ENCODE peak calls at places on chromosomes 12 and 14, in ten cellular contexts. C, E, A, L, O, M, H, T, G and V are unnamed samples.

GRCh38 chr12:49301759-49302158 is 6.8 kb downstream of the PRPH start:
- ATAC-seq in C (no peak), E (no peak), A (no peak), L (no peak), O (no peak), M (no peak), H (peak; percentile 41), T (no peak), G (no peak), V (no peak)

GRCh38 chr14:51260225-51260624 is 20.2 kb downstream of the TMX1 start:
- ATAC-seq in C (no peak), E (no peak), A (no peak), L (no peak), O (no peak), M (no peak), H (no peak), T (no peak), G (no peak), V (no peak)

GRCh38 chr14:102472815-102473158 is 36.8 kb downstream of the ANKRD9 start:
- ATAC-seq in C (no peak), E (no peak), A (no peak), L (no peak), O (no peak), M (peak; percentile 47), H (no peak), T (no peak), G (no peak), V (no peak)

GRCh38 chr12:1591543-1591942 is 2.8 kb downstream of the FBXL14 start:
- ATAC-seq in C (no peak), E (no peak), A (no peak), L (no peak), O (no peak), M (no peak), H (no peak), T (no peak), G (no peak), V (no peak)

GRCh38 chr14:25537846-25538455 is 488.0 kb upstream of the STXBP6 start:
- ATAC-seq in C (peak; percentile 80), E (no peak), A (no peak), L (no peak), O (peak; percentile 92), M (no peak), H (peak; percentile 74), T (no peak), G (no peak), V (no peak)

GRCh38 chr14:89280612-89281011 is 136.4 kb downstream of the FOXN3 start:
- ATAC-seq in C (peak; percentile 25), E (no peak), A (peak; percentile 26), L (no peak), O (no peak), M (no peak), H (no peak), T (no peak), G (no peak), V (no peak)

GRCh38 chr12:45299132-45299692 is 83.3 kb downstream of the ANO6 start:
- ATAC-seq in C (no peak), E (peak; percentile 80), A (no peak), L (peak; percentile 61), O (no peak), M (peak; percentile 58), H (no peak), T (no peak), G (no peak), V (peak; percentile 41)

GRCh38 chr14:99026471-99026870 is 245.5 kb downstream of the BCL11B start:
- ATAC-seq in C (no peak), E (peak; percentile 90), A (no peak), L (no peak), O (no peak), M (no peak), H (no peak), T (no peak), G (no peak), V (no peak)

GRCh38 chr12:117501470-117501869 is 140.0 kb upstream of the NOS1 start:
- ATAC-seq in C (peak; percentile 85), E (no peak), A (peak; percentile 62), L (no peak), O (no peak), M (peak; percentile 83), H (no peak), T (no peak), G (peak; percentile 93), V (no peak)

GRCh38 chr14:54299393-54300363 is 97.1 kb upstream of the CDKN3 start:
- ATAC-seq in C (no peak), E (no peak), A (no peak), L (no peak), O (peak; percentile 41), M (no peak), H (no peak), T (no peak), G (peak; percentile 67), V (no peak)

GRCh38 chr14:71967709-71968108 is 35.5 kb downstream of the RGS6 start:
- ATAC-seq in C (no peak), E (no peak), A (no peak), L (no peak), O (no peak), M (no peak), H (peak; percentile 79), T (no peak), G (no peak), V (no peak)

GRCh38 chr12:92028039-92028709 is 117.5 kb downstream of the BTG1 start:
- ATAC-seq in C (no peak), E (no peak), A (no peak), L (no peak), O (no peak), M (no peak), H (no peak), T (no peak), G (no peak), V (no peak)

DNA sequence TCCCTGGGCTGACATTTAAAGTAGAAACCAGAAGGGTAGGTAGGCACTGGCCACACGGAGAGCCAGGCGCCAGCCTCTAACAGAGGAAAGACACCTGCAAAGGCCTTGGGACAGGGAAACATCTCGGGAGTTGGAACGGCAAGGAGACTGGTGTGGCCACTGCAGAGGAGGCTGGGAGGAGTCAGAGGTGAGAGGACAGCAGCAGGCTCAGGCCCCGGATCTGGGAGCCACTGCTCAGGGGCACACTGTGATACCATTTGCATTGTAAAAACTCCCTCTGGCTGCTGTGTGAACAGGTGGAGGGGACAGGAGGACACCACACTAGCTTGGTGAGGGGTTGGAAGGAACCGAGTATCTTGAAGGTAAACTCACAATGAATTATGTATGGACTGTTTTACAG is 2.7 kb downstream of the ANHX start:
- ATAC-seq in C (no peak), E (no peak), A (no peak), L (no peak), O (no peak), M (no peak), H (no peak), T (no peak), G (no peak), V (no peak)
- H3K9me3 ChIP-seq in C (no peaks in the 10 kb centered on the region), E (peaks cover 8% of the 10 kb centered on the region), A (no peaks in the 10 kb centered on the region), L (peaks cover 66% of the 10 kb centered on the region), O (peaks cover 87% of the 10 kb centered on the region), M (no peaks in the 10 kb centered on the region), H (no peaks in the 10 kb centered on the region), T (peaks cover 69% of the 10 kb centered on the region), G (peaks cover 22% of the 10 kb centered on the region), V (no peaks in the 10 kb centered on the region)

GRCh38 chr12:100163416-100164152 is 20.9 kb upstream of the BLTP3B start:
- ATAC-seq in C (peak; percentile 99), E (peak; percentile 100), A (peak; percentile 95), L (peak; percentile 99), O (no peak), M (peak; percentile 94), H (peak; percentile 100), T (peak; percentile 100), G (peak; percentile 99), V (peak; percentile 95)
- TF ChIP-seq POLR2A in C (no peak), E (no peak), A (no peak), L (no peak), O (no peak), M (no peak), H (peak; percentile 55), T (peak; percentile 50), G (no peak), V (no peak)

GRCh38 chr14:104387385-104388010 is 192.1 kb upstream of the C14orf180 start:
- ATAC-seq in C (no peak), E (no peak), A (no peak), L (no peak), O (no peak), M (no peak), H (no peak), T (no peak), G (no peak), V (no peak)
- H3K9me3 ChIP-seq in C (no peaks in the 10 kb centered on the region), E (no peaks in the 10 kb centered on the region), A (no peaks in the 10 kb centered on the region), L (peaks cover 31% of the 10 kb centered on the region), O (no peaks in the 10 kb centered on the region), M (no peaks in the 10 kb centered on the region), H (no peaks in the 10 kb centered on the region), T (no peaks in the 10 kb centered on the region), G (no peaks in the 10 kb centered on the region), V (no peaks in the 10 kb centered on the region)

DNA sequence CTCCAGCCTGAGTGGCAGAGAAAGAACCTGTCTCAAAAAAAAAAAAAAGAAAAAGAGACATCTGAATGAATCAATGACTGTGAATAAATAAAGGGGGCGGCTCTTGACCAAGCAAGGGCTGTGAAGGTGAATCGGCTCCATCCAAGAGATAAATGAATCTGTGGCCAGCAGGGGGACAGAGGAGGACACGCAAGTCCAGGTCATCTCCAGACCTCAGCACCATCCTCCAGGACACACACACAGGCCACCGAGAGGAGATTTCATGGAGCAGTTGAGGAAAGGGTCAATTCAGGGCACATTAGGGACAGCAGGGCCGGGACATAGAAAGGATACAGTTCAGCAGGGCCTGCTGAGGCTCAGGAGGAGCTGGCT is 21.6 kb downstream of the TRPV4 start:
- ATAC-seq in C (peak; percentile 46), E (peak; percentile 58), A (no peak), L (no peak), O (peak; percentile 85), M (no peak), H (no peak), T (peak; percentile 66), G (no peak), V (no peak)
- TF ChIP-seq POLR2A in C (no peak), E (no peak), A (no peak), L (no peak), O (no peak), M (no peak), H (no peak), T (no peak), G (no peak), V (no peak)

GRCh38 chr12:128684357-128684756 is 139.4 kb downstream of the SLC15A4 start:
- ATAC-seq in C (no peak), E (no peak), A (no peak), L (no peak), O (no peak), M (no peak), H (no peak), T (no peak), G (no peak), V (no peak)
- H3K9me3 ChIP-seq in C (no peaks in the 10 kb centered on the region), E (no peaks in the 10 kb centered on the region), A (no peaks in the 10 kb centered on the region), L (peaks cover 32% of the 10 kb centered on the region), O (no peaks in the 10 kb centered on the region), M (no peaks in the 10 kb centered on the region), H (no peaks in the 10 kb centered on the region), T (no peaks in the 10 kb centered on the region), G (no peaks in the 10 kb centered on the region), V (no peaks in the 10 kb centered on the region)